ENCODE peak calls at places on chromosomes 12 and 14, in eight cellular contexts. A, P, Z, G, S, C, X and K are unnamed samples.

GRCh38 chr12:123896786-123897185 is 75.8 kb downstream of the CCDC92 start:
- DNase-seq in A (no peak), P (no peak), Z (peak), G (no peak), S (no peak), C (no peak), X (no peak), K (no peak)

GRCh38 chr14:85516239-85517112 is 13.5 kb upstream of the FLRT2 start:
- DNase-seq in A (no peak), P (no peak), Z (peak), G (no peak), S (no peak), C (no peak), X (no peak), K (no peak)

GRCh38 chr12:13882176-13882575 is 99.2 kb downstream of the GRIN2B start:
- DNase-seq in A (no peak), P (no peak), Z (no peak), G (no peak), S (no peak), C (no peak), X (no peak), K (no peak)

GRCh38 chr12:79592865-79593264 is 97.9 kb downstream of the PAWR start:
- DNase-seq in A (no peak), P (no peak), Z (no peak), G (no peak), S (no peak), C (no peak), X (no peak), K (no peak)

GRCh38 chr14:93480867-93481266 is 50.1 kb downstream of the UNC79 start:
- DNase-seq in A (no peak), P (no peak), Z (no peak), G (no peak), S (no peak), C (no peak), X (no peak), K (no peak)

GRCh38 chr12:120481022-120481767 is 11.6 kb upstream of the SRSF9 start:
- DNase-seq in A (no peak), P (no peak), Z (no peak), G (no peak), S (no peak), C (no peak), X (no peak), K (no peak)

GRCh38 chr12:105882404-105882803 is 256.4 kb downstream of the NUAK1 start:
- DNase-seq in A (no peak), P (no peak), Z (peak), G (no peak), S (no peak), C (peak), X (no peak), K (no peak)

GRCh38 chr14:100131181-100131580 is 28.3 kb downstream of the DEGS2 start:
- DNase-seq in A (no peak), P (no peak), Z (no peak), G (no peak), S (no peak), C (peak), X (peak), K (no peak)

GRCh38 chr12:25694072-25694471 is 141.0 kb upstream of the LMNTD1 start:
- DNase-seq in A (no peak), P (no peak), Z (peak), G (no peak), S (no peak), C (peak), X (no peak), K (no peak)

GRCh38 chr14:22176930-22177329 is 412.1 kb downstream of the DAD1 start:
- DNase-seq in A (no peak), P (no peak), Z (no peak), G (no peak), S (no peak), C (no peak), X (no peak), K (no peak)

GRCh38 chr12:3218150-3218845 is 141.1 kb downstream of the TSPAN9 start:
- DNase-seq in A (no peak), P (no peak), Z (peak), G (peak), S (no peak), C (peak), X (no peak), K (no peak)

GRCh38 chr12:70876952-70877351 is 43.6 kb downstream of the PTPRR start:
- DNase-seq in A (no peak), P (no peak), Z (peak), G (no peak), S (no peak), C (no peak), X (no peak), K (no peak)

GRCh38 chr12:95318071-95318545 is 100.5 kb downstream of the VEZT start:
- DNase-seq in A (no peak), P (no peak), Z (peak), G (no peak), S (no peak), C (no peak), X (no peak), K (no peak)

GRCh38 chr12:9276990-9277389 is 68.8 kb upstream of the PZP start:
- DNase-seq in A (no peak), P (no peak), Z (no peak), G (no peak), S (no peak), C (no peak), X (no peak), K (no peak)

GRCh38 chr12:3732901-3733300 is 20.0 kb downstream of the CRACR2A start:
- DNase-seq in A (no peak), P (no peak), Z (no peak), G (no peak), S (no peak), C (no peak), X (peak), K (no peak)

GRCh38 chr12:26226629-26227375 is 31.4 kb downstream of the SSPN start:
- DNase-seq in A (no peak), P (peak), Z (peak), G (no peak), S (no peak), C (peak), X (peak), K (no peak)

GRCh38 chr12:56629459-56630179 is 507 bp downstream of the BAZ2A start:
- DNase-seq in A (peak), P (peak), Z (peak), G (no peak), S (peak), C (no peak), X (no peak), K (peak)

GRCh38 chr14:35400707-35401421 is 3.7 kb downstream of the NFKBIA start:
- DNase-seq in A (peak), P (no peak), Z (no peak), G (no peak), S (no peak), C (no peak), X (no peak), K (peak)

GRCh38 chr14:53979141-53979673 is 22.6 kb upstream of the BMP4 start:
- DNase-seq in A (no peak), P (no peak), Z (peak), G (no peak), S (no peak), C (no peak), X (peak), K (no peak)

GRCh38 chr12:45407188-45407850 is 191.4 kb downstream of the ANO6 start:
- DNase-seq in A (no peak), P (no peak), Z (peak), G (no peak), S (no peak), C (peak), X (no peak), K (no peak)

GRCh38 chr14:72478397-72479025 is 415.4 kb downstream of the DPF3 start:
- DNase-seq in A (no peak), P (no peak), Z (no peak), G (no peak), S (no peak), C (no peak), X (no peak), K (no peak)

GRCh38 chr14:54488646-54489317 is at the start of gene GMFB:
- DNase-seq in A (peak), P (peak), Z (peak), G (peak), S (peak), C (peak), X (peak), K (peak)